ENCODE peak calls at places on chromosome 19, in four cellular contexts. G is endothelial cell, I is foreskin fibroblast, U is lung. D is an unnamed sample.

GRCh38 chr19:13832096-13832495 is 36.9 kb downstream of the ZSWIM4 start:
- DNase-seq in U (no peak), I (no peak), G (no peak), D (no peak)

GRCh38 chr19:52020506-52020905 is 7.7 kb downstream of the ZNF614 start:
- DNase-seq in I (no peak), G (no peak), U (no peak), D (no peak)

GRCh38 chr19:6450166-6450565 is 9.4 kb downstream of the SLC25A23 start:
- DNase-seq in G (no peak), U (no peak), I (no peak), D (no peak)

GRCh38 chr19:1032264-1032867 is 6.0 kb downstream of the CNN2 start:
- DNase-seq in I (no peak), U (no peak), G (no peak), D (no peak)

GRCh38 chr19:40217921-40218890 is at the start of gene TTC9B:
- DNase-seq in I (no peak), U (no peak), G (peak; percentile 61), D (no peak)

GRCh38 chr19:29702161-29702957 is 12.7 kb downstream of the C19orf12 start:
- DNase-seq in U (no peak), G (no peak), I (no peak), D (no peak)

GRCh38 chr19:40601061-40601973 is at the start of gene LTBP4:
- DNase-seq in G (peak; percentile 40), U (peak; percentile 50), I (no peak), D (no peak)

GRCh38 chr19:46732172-46732938 is 13.5 kb upstream of the FKRP start:
- DNase-seq in G (no peak), U (no peak), I (no peak), D (no peak)

GRCh38 chr19:42140125-42140754 is 8.0 kb upstream of the POU2F2 start:
- DNase-seq in I (peak; percentile 51), U (peak; percentile 36), G (peak; percentile 89), D (peak; percentile 41)

GRCh38 chr19:54460230-54461005 is 3.2 kb downstream of the LENG9 start:
- DNase-seq in G (no peak), I (no peak), U (no peak), D (no peak)

GRCh38 chr19:902446-903226 is 9.4 kb downstream of the RNU6-9 start:
- DNase-seq in U (no peak), I (no peak), G (no peak), D (no peak)

GRCh38 chr19:38837656-38838121 is 6.1 kb upstream of the ECH1 start:
- DNase-seq in I (no peak), U (no peak), G (no peak), D (peak; percentile 55)

D was measured in stomach.